ENCODE peak calls at places on chromosomes 11 and 22, in nine cellular contexts. One of them, this sample, is unnamed.

GRCh38 chr11:15148181-15148580 is 33.5 kb downstream of the INSC start:
- DNase-seq in activated CD8-positive, alpha-beta memory T cell treated with anti-CD3 and anti-CD28 coated beads, Interleukin-2, amount 10 ng/mL, durations not matched to agents 7 days and 5 days: no peak
- DNase-seq in left colon: no peak
- DNase-seq in cardiac muscle cell: no peak
- DNase-seq in choroid plexus epithelial cell: peak
- DNase-seq in glutamatergic neuron: no peak
- DNase-seq in NCI-H345: no peak
- DNase-seq in AG08396: no peak
- DNase-seq in NCI-H1105 treated with DMSO at 0.1 percent for 48 hours: no peak
- DNase-seq in this sample: no peak

GRCh38 chr22:34997921-34998320 is 68.0 kb upstream of the ISX start:
- DNase-seq in activated CD8-positive, alpha-beta memory T cell treated with anti-CD3 and anti-CD28 coated beads, Interleukin-2, amount 10 ng/mL, durations not matched to agents 7 days and 5 days: no peak
- DNase-seq in left colon: no peak
- DNase-seq in cardiac muscle cell: no peak
- DNase-seq in choroid plexus epithelial cell: no peak
- DNase-seq in glutamatergic neuron: peak
- DNase-seq in NCI-H345: no peak
- DNase-seq in AG08396: no peak
- DNase-seq in NCI-H1105 treated with DMSO at 0.1 percent for 48 hours: no peak
- DNase-seq in this sample: no peak

GRCh38 chr11:58923300-58923788 is 15.9 kb upstream of the GLYATL1 start:
- DNase-seq in activated CD8-positive, alpha-beta memory T cell treated with anti-CD3 and anti-CD28 coated beads, Interleukin-2, amount 10 ng/mL, durations not matched to agents 7 days and 5 days: no peak
- DNase-seq in left colon: no peak
- DNase-seq in cardiac muscle cell: peak
- DNase-seq in choroid plexus epithelial cell: peak
- DNase-seq in glutamatergic neuron: no peak
- DNase-seq in NCI-H345: peak
- DNase-seq in AG08396: peak
- DNase-seq in NCI-H1105 treated with DMSO at 0.1 percent for 48 hours: no peak
- DNase-seq in this sample: no peak

GRCh38 chr22:48700566-48701295 is 1126.9 kb downstream of the BRD1 start:
- DNase-seq in activated CD8-positive, alpha-beta memory T cell treated with anti-CD3 and anti-CD28 coated beads, Interleukin-2, amount 10 ng/mL, durations not matched to agents 7 days and 5 days: no peak
- DNase-seq in left colon: no peak
- DNase-seq in cardiac muscle cell: no peak
- DNase-seq in choroid plexus epithelial cell: no peak
- DNase-seq in glutamatergic neuron: no peak
- DNase-seq in NCI-H345: no peak
- DNase-seq in AG08396: no peak
- DNase-seq in NCI-H1105 treated with DMSO at 0.1 percent for 48 hours: no peak
- DNase-seq in this sample: no peak

GRCh38 chr11:125129316-125129990 is 18.0 kb upstream of the TMEM218 start:
- DNase-seq in activated CD8-positive, alpha-beta memory T cell treated with anti-CD3 and anti-CD28 coated beads, Interleukin-2, amount 10 ng/mL, durations not matched to agents 7 days and 5 days: no peak
- DNase-seq in left colon: no peak
- DNase-seq in cardiac muscle cell: no peak
- DNase-seq in choroid plexus epithelial cell: no peak
- DNase-seq in glutamatergic neuron: no peak
- DNase-seq in NCI-H345: no peak
- DNase-seq in AG08396: no peak
- DNase-seq in NCI-H1105 treated with DMSO at 0.1 percent for 48 hours: no peak
- DNase-seq in this sample: no peak

GRCh38 chr11:103798029-103798428 is 238.4 kb upstream of the DDI1 start:
- DNase-seq in activated CD8-positive, alpha-beta memory T cell treated with anti-CD3 and anti-CD28 coated beads, Interleukin-2, amount 10 ng/mL, durations not matched to agents 7 days and 5 days: no peak
- DNase-seq in left colon: no peak
- DNase-seq in cardiac muscle cell: peak
- DNase-seq in choroid plexus epithelial cell: peak
- DNase-seq in glutamatergic neuron: no peak
- DNase-seq in NCI-H345: no peak
- DNase-seq in AG08396: no peak
- DNase-seq in NCI-H1105 treated with DMSO at 0.1 percent for 48 hours: no peak
- DNase-seq in this sample: no peak

GRCh38 chr11:34403431-34403830 is 35.3 kb upstream of the CAT start:
- DNase-seq in activated CD8-positive, alpha-beta memory T cell treated with anti-CD3 and anti-CD28 coated beads, Interleukin-2, amount 10 ng/mL, durations not matched to agents 7 days and 5 days: no peak
- DNase-seq in left colon: no peak
- DNase-seq in cardiac muscle cell: no peak
- DNase-seq in choroid plexus epithelial cell: no peak
- DNase-seq in glutamatergic neuron: no peak
- DNase-seq in NCI-H345: no peak
- DNase-seq in AG08396: no peak
- DNase-seq in NCI-H1105 treated with DMSO at 0.1 percent for 48 hours: no peak
- DNase-seq in this sample: no peak

GRCh38 chr11:16966633-16967346 is 47.4 kb downstream of the PLEKHA7 start:
- DNase-seq in activated CD8-positive, alpha-beta memory T cell treated with anti-CD3 and anti-CD28 coated beads, Interleukin-2, amount 10 ng/mL, durations not matched to agents 7 days and 5 days: no peak
- DNase-seq in left colon: peak
- DNase-seq in cardiac muscle cell: no peak
- DNase-seq in choroid plexus epithelial cell: no peak
- DNase-seq in glutamatergic neuron: no peak
- DNase-seq in NCI-H345: no peak
- DNase-seq in AG08396: no peak
- DNase-seq in NCI-H1105 treated with DMSO at 0.1 percent for 48 hours: no peak
- DNase-seq in this sample: no peak

GRCh38 chr11:133829566-133829965 is 15.7 kb downstream of the SPATA19 start:
- DNase-seq in activated CD8-positive, alpha-beta memory T cell treated with anti-CD3 and anti-CD28 coated beads, Interleukin-2, amount 10 ng/mL, durations not matched to agents 7 days and 5 days: peak
- DNase-seq in left colon: no peak
- DNase-seq in cardiac muscle cell: no peak
- DNase-seq in choroid plexus epithelial cell: no peak
- DNase-seq in glutamatergic neuron: no peak
- DNase-seq in NCI-H345: no peak
- DNase-seq in AG08396: no peak
- DNase-seq in NCI-H1105 treated with DMSO at 0.1 percent for 48 hours: no peak
- DNase-seq in this sample: peak